ENCODE peak calls at places on chromosomes 3 and 15, in nine cellular contexts. V is breast epithelium, L is psoas muscle, J is GM12878, Z is coronary artery, I is fibroblast of mammary gland, Q is GM12865, T is dorsolateral prefrontal cortex, W is stomach. A is an unnamed sample.
A peak's percentile ranks its signal among the peaks of the same experiment; 100 is the strongest.

GRCh38 chr3:67468511-67468910 is 185.9 kb downstream of the SUCLG2 start:
- DNase-seq in V (no peak), L (no peak), J (no peak), Z (no peak), I (peak; percentile 42), Q (no peak), T (no peak), W (no peak), A (no peak)

GRCh38 chr3:89525597-89525996 is 418.2 kb downstream of the EPHA3 start:
- DNase-seq in V (no peak), L (no peak), J (no peak), Z (no peak), I (no peak), Q (no peak), T (no peak), W (no peak), A (no peak)

GRCh38 chr3:48088056-48088748 is 72.0 kb upstream of the MAP4 start:
- DNase-seq in V (no peak), L (no peak), J (no peak), Z (peak; percentile 77), I (peak; percentile 25), Q (peak; percentile 32), T (no peak), W (peak; percentile 28), A (no peak)

GRCh38 chr15:71543413-71543812 is 266.9 kb upstream of the NR2E3 start:
- DNase-seq in V (no peak), L (no peak), J (no peak), Z (no peak), I (no peak), Q (no peak), T (no peak), W (no peak), A (no peak)

GRCh38 chr3:106589306-106589942 is 720.6 kb upstream of the CBLB start:
- DNase-seq in V (no peak), L (no peak), J (no peak), Z (no peak), I (peak; percentile 82), Q (no peak), T (no peak), W (no peak), A (no peak)

GRCh38 chr3:1987983-1988382 is 110.7 kb upstream of the CNTN4 start:
- DNase-seq in V (no peak), L (no peak), J (no peak), Z (no peak), I (peak; percentile 5), Q (peak; percentile 3), T (no peak), W (no peak), A (no peak)

GRCh38 chr3:66603161-66603611 is 102.4 kb upstream of the LRIG1 start:
- DNase-seq in V (no peak), L (no peak), J (no peak), Z (no peak), I (no peak), Q (no peak), T (no peak), W (no peak), A (no peak)

GRCh38 chr3:190443257-190443656 is 6.4 kb downstream of the TMEM207 start:
- DNase-seq in V (no peak), L (no peak), J (no peak), Z (no peak), I (peak; percentile 31), Q (no peak), T (no peak), W (no peak), A (no peak)

GRCh38 chr3:36172699-36173098 is 207.6 kb upstream of the STAC start:
- DNase-seq in V (no peak), L (no peak), J (no peak), Z (no peak), I (no peak), Q (no peak), T (no peak), W (no peak), A (no peak)

GRCh38 chr3:31958721-31959152 is 22.3 kb downstream of the OSBPL10 start:
- DNase-seq in V (no peak), L (no peak), J (no peak), Z (no peak), I (no peak), Q (no peak), T (no peak), W (no peak), A (no peak)

GRCh38 chr15:38378162-38378560 is 75.8 kb upstream of the FAM98B start:
- DNase-seq in V (no peak), L (peak; percentile 47), J (no peak), Z (no peak), I (peak; percentile 53), Q (no peak), T (peak; percentile 53), W (peak; percentile 69), A (no peak)

GRCh38 chr3:56342475-56342874 is 125.8 kb downstream of the ERC2 start:
- DNase-seq in V (no peak), L (no peak), J (no peak), Z (no peak), I (no peak), Q (no peak), T (no peak), W (no peak), A (no peak)

GRCh38 chr15:72170691-72171090 is 26.9 kb downstream of the GRAMD2A start:
- DNase-seq in V (no peak), L (no peak), J (no peak), Z (no peak), I (no peak), Q (no peak), T (no peak), W (no peak), A (no peak)

DNA sequence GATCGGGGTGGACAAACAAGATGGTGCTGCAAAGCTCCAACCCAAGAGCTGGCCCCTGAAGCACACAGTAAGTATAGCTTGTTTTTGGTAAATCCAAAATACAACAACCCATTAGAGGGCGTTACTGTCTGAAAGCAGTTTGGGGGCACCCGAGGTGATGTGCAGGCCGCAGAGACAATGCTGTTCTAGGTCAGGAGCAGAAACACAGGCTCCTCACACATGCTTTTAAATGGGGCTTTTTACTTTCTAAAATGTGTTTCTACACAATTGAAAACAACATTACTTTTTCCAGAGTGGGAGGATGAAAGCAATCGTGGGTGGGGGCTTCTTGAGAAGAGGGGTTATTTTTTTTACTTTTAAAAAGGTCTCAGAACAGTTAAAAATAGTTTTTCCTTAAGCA is 1029.3 kb upstream of the CFAP20DC start:
- DNase-seq in V (no peak), L (no peak), J (no peak), Z (no peak), I (no peak), Q (no peak), T (no peak), W (no peak), A (no peak)
- H3K4me3 ChIP-seq in V (no peak overlapping the region), L (no peak overlapping the region), J (no peak overlapping the region), Z (no peak overlapping the region), I (no peak overlapping the region), Q (no peak overlapping the region), T (no peak overlapping the region), W (no peak overlapping the region), A (no peak overlapping the region)

DNA sequence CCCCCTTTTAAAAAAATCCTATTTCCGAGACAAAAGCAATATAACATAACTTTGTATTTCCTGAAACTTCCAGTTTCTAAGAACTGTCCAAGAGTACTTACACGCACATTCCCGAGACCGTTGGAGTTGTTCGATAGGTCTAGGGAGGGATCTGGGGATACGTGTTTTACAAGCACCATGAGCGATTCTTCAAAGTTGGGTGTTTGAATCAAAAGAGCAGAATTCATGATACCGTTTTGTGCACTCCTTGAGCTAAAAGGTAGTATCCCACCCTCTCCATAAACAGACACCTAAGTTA is 704 bp upstream of the EDEM1 start:
- DNase-seq in V (no peak), L (no peak), J (no peak), Z (no peak), I (peak; percentile 43), Q (peak; percentile 45), T (no peak), W (no peak), A (no peak)
- TF ChIP-seq CTCF in V (no peak), L (no peak), J (no peak), Z (no peak), I (no peak), Q (no peak), T (no peak), W (no peak), A (no peak)

DNA sequence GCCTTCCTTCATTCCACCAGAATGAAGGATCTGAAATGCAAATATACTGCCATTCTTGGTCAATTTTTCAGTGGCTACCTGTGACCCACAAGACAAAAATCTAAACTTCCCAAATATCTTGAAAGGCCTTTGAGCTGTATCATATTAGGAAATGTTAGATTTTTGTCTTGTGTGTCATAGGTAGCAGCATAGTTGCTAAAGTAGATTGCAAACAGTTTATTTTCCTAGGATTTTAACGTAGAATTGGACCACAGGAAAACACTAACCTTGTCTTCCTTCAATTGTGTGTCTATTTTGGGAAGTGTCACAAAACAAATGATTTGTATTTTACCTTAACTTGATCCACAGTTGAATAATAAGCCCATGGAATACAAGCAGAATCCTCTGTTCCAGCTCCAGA is 42.4 kb downstream of the CP start:
- DNase-seq in V (no peak), L (no peak), J (no peak), Z (no peak), I (peak; percentile 76), Q (no peak), T (no peak), W (no peak), A (peak; percentile 34)
- H3K4me3 ChIP-seq in V (no peak overlapping the region), L (no peak overlapping the region), J (no peak overlapping the region), Z (no peak overlapping the region), I (no peak overlapping the region), Q (no peak overlapping the region), T (no peak overlapping the region), W (no peak overlapping the region), A (no peak overlapping the region)

GRCh38 chr3:6449099-6449498 is 411.8 kb upstream of the GRM7 start:
- DNase-seq in V (no peak), L (no peak), J (no peak), Z (no peak), I (no peak), Q (no peak), T (no peak), W (no peak), A (no peak)

GRCh38 chr3:6444888-6445658 is 415.8 kb upstream of the GRM7 start:
- DNase-seq in V (no peak), L (no peak), J (no peak), Z (no peak), I (no peak), Q (peak; percentile 38), T (no peak), W (no peak), A (no peak)

GRCh38 chr3:6447166-6447801 is 413.6 kb upstream of the GRM7 start:
- DNase-seq in V (no peak), L (no peak), J (no peak), Z (no peak), I (no peak), Q (peak; percentile 13), T (no peak), W (no peak), A (no peak)

GRCh38 chr3:6452974-6453373 is 407.9 kb upstream of the GRM7 start:
- DNase-seq in V (no peak), L (no peak), J (no peak), Z (no peak), I (no peak), Q (no peak), T (no peak), W (no peak), A (no peak)

DNA sequence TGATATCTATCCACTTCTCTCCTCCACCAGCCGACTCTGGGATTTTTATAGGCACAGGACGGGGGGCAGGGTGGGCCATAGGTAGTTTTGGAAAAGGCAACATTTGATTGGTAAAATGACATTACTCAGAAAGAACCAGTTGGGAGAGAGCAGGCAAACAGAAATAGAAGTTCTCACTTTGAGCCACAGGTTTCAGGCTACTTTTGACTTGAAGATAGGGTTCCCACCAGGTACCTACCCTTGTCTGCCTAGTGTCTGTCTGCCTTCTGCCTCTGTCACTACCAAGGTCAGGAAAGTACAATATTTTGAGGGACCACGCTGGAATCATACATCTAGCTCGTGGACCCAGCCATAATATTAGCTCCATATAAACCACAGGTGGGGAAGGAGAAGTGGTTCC is 412.9 kb upstream of the GRM7 start:
- DNase-seq in V (no peak), L (no peak), J (no peak), Z (no peak), I (no peak), Q (peak; percentile 70), T (no peak), W (no peak), A (no peak)
- TF ChIP-seq CTCF in V (no peak), L (no peak), J (no peak), Z (no peak), I (no peak), Q (no peak), T (no peak), W (no peak), A (no peak)

A was measured in AG04449.